ENCODE peak calls at places on chromosome 9, in eight cellular contexts. Z is glutamatergic neuron; Q is ELR; K is activated CD8-positive, alpha-beta memory T cell treated with anti-CD3 and anti-CD28 coated beads for 48 hours; X is C1 segment of cervical spinal cord; P is body of pancreas; T is activated naive CD4-positive, alpha-beta T cell treated with anti-CD3 and anti-CD28 coated beads for 36 hours; W is pancreas. O is an unnamed sample.

GRCh38 chr9:82117025-82117424 is 128.5 kb downstream of the SPATA31D1 start:
- DNase-seq in X (peak; percentile 7), P (peak; percentile 5), K (no peak), Z (no peak), T (no peak), W (no peak), Q (no peak), O (no peak)

GRCh38 chr9:89822996-89823395 is 218.2 kb downstream of the GADD45G start:
- DNase-seq in K (no peak), Q (no peak), T (no peak), W (no peak), P (no peak), X (no peak), Z (no peak), O (no peak)

GRCh38 chr9:136946893-136947891 is 2.1 kb downstream of the C8G start:
- DNase-seq in K (no peak), Q (no peak), Z (peak; percentile 15), T (no peak), P (no peak), X (peak; percentile 36), W (peak; percentile 69), O (no peak)

GRCh38 chr9:117403848-117404247 is 11.0 kb downstream of the ASTN2 start:
- DNase-seq in K (no peak), X (no peak), Z (no peak), P (peak; percentile 63), T (no peak), Q (no peak), W (peak; percentile 59), O (no peak)

GRCh38 chr9:124570942-124571666 is 63.9 kb upstream of the NR5A1 start:
- DNase-seq in X (no peak), K (no peak), P (no peak), Q (no peak), Z (no peak), T (no peak), W (no peak), O (no peak)

GRCh38 chr9:129073404-129073803 is 7.5 kb upstream of the DOLPP1 start:
- DNase-seq in W (no peak), Q (no peak), T (no peak), K (no peak), Z (no peak), X (no peak), P (no peak), O (no peak)

GRCh38 chr9:137493163-137494103 is 34.3 kb upstream of the NSMF start:
- DNase-seq in Z (no peak), T (no peak), Q (no peak), P (no peak), W (no peak), K (no peak), X (no peak), O (no peak)

GRCh38 chr9:127231666-127232065 is 32.9 kb upstream of the GARNL3 start:
- DNase-seq in Z (no peak), T (no peak), Q (no peak), X (no peak), K (no peak), P (no peak), W (no peak), O (no peak)

GRCh38 chr9:38396371-38396671 is 3.8 kb downstream of the ALDH1B1 start:
- DNase-seq in W (no peak), T (no peak), Q (no peak), Z (no peak), X (no peak), K (no peak), P (no peak), O (no peak)

O was measured in H1.